ENCODE peak calls at places on chromosomes 4 and X, in five cellular contexts. U is fibroblast of lung, H is brain microvascular endothelial cell, Z is cardiac fibroblast, O is GM12865. J is an unnamed sample.

GRCh38 chr4:95193391-95194224 is 355.2 kb downstream of the UNC5C start:
- DNase-seq in Z (no peak), H (no peak), U (no peak), O (no peak), J (no peak)

GRCh38 chrX:151000901-151001301 is 17.8 kb downstream of the HMGB3 start:
- DNase-seq in U (peak), Z (no peak), H (no peak), O (no peak), J (no peak)

GRCh38 chr4:30718889-30719252 is 1.3 kb upstream of the PCDH7 start:
- DNase-seq in U (peak), Z (peak), H (peak), O (no peak), J (peak)

GRCh38 chrX:13899607-13900006 is 82.7 kb upstream of the GPM6B start:
- DNase-seq in U (peak), H (peak), O (no peak), Z (peak), J (peak)

GRCh38 chr4:23374280-23374679 is 515.6 kb downstream of the PPARGC1A start:
- DNase-seq in Z (no peak), H (no peak), O (no peak), U (no peak), J (peak)

GRCh38 chrX:116317409-116317808 is 119.0 kb upstream of the SLC6A14 start:
- DNase-seq in H (peak), O (no peak), Z (peak), U (peak), J (peak)

GRCh38 chrX:15405846-15406245 is 21.6 kb upstream of the VEGFD start:
- DNase-seq in O (no peak), H (no peak), U (peak), Z (peak), J (peak)

GRCh38 chr4:84498203-84499026 is 677 bp downstream of the NKX6-1 start:
- DNase-seq in H (no peak), Z (peak), O (no peak), U (peak), J (peak)

GRCh38 chr4:120718979-120719566 is 203.5 kb downstream of the PRDM5 start:
- DNase-seq in H (peak), O (peak), Z (peak), U (peak), J (peak)

GRCh38 chr4:165738571-165738970 is 134.5 kb upstream of the TLL1 start:
- DNase-seq in Z (no peak), O (no peak), U (no peak), H (no peak), J (no peak)

GRCh38 chr4:186249785-186250739 is 15.9 kb upstream of the F11 start:
- DNase-seq in U (peak), Z (no peak), O (no peak), H (peak), J (peak)

GRCh38 chrX:111823703-111824102 is 52.3 kb upstream of the TRPC5OS start:
- DNase-seq in O (no peak), Z (no peak), H (no peak), U (no peak), J (no peak)

GRCh38 chr4:27305246-27305645 is 444.6 kb downstream of the STIM2 start:
- DNase-seq in H (no peak), O (no peak), U (no peak), Z (no peak), J (peak)

GRCh38 chr4:15130441-15130840 is 128.2 kb downstream of the CPEB2 start:
- DNase-seq in U (no peak), Z (no peak), H (peak), O (no peak), J (no peak)

GRCh38 chr4:110869114-110869513 is 246.2 kb upstream of the PITX2 start:
- DNase-seq in Z (peak), O (no peak), H (peak), U (peak), J (no peak)

GRCh38 chr4:24094726-24095125 is 204.9 kb upstream of the PPARGC1A start:
- DNase-seq in U (peak), O (no peak), H (no peak), Z (no peak), J (no peak)

GRCh38 chrX:46759645-46759974 is 692 bp upstream of the SLC9A7 start:
- DNase-seq in U (peak), O (no peak), H (peak), Z (no peak), J (no peak)

GRCh38 chrX:82816001-82816400 is 692.1 kb upstream of the POU3F4 start:
- DNase-seq in U (peak), O (no peak), H (no peak), Z (no peak), J (no peak)

GRCh38 chr4:185210102-185210981 is 944 bp downstream of the SNX25 start:
- DNase-seq in H (peak), U (peak), O (peak), Z (peak), J (peak)

GRCh38 chr4:139050436-139050835 is 34.9 kb downstream of the NOCT start:
- DNase-seq in U (peak), Z (peak), H (no peak), O (no peak), J (no peak)

GRCh38 chrX:141760761-141761160 is 62.2 kb upstream of the SPANXD start:
- DNase-seq in U (no peak), H (no peak), O (no peak), Z (no peak), J (no peak)

GRCh38 chr4:129362685-129363274 is 266.8 kb downstream of the C4orf33 start:
- DNase-seq in Z (peak), H (peak), O (peak), U (peak), J (peak)

GRCh38 chrX:107672955-107673378 is 44.7 kb downstream of the PRPS1 start:
- DNase-seq in O (peak), H (peak), U (peak), Z (peak), J (peak)

GRCh38 chr4:7148337-7148736 is 44.0 kb upstream of the SORCS2 start:
- DNase-seq in U (no peak), Z (no peak), H (no peak), O (no peak), J (no peak)

GRCh38 chr4:180734753-180735432 is 1508.3 kb upstream of the TENM3 start:
- DNase-seq in O (no peak), Z (no peak), U (no peak), H (no peak), J (no peak)

GRCh38 chr4:57303012-57303751 is 193.0 kb upstream of the IGFBP7 start:
- DNase-seq in H (peak), U (no peak), Z (no peak), O (no peak), J (no peak)

GRCh38 chr4:153763404-153763803 is 3.6 kb upstream of the RNF175 start:
- DNase-seq in U (no peak), H (no peak), O (no peak), Z (no peak), J (no peak)

GRCh38 chr4:16779028-16779675 is 119.3 kb downstream of the LDB2 start:
- DNase-seq in U (peak), H (no peak), O (no peak), Z (peak), J (no peak)

GRCh38 chr4:75547647-75548387 is 8.0 kb upstream of the ODAPH start:
- DNase-seq in U (peak), O (no peak), Z (peak), H (peak), J (peak)

GRCh38 chr4:110335399-110335798 is 137.0 kb upstream of the ELOVL6 start:
- DNase-seq in H (no peak), Z (no peak), U (no peak), O (no peak), J (no peak)

GRCh38 chrX:30822068-30822671 is 66.9 kb downstream of the TAB3 start:
- DNase-seq in O (peak), Z (peak), U (no peak), H (no peak), J (peak)

GRCh38 chr4:84502333-84502954 is 3.4 kb upstream of the NKX6-1 start:
- DNase-seq in O (no peak), U (no peak), Z (no peak), H (no peak), J (no peak)

GRCh38 chr4:78551420-78552351 is at the start of gene ANXA3:
- DNase-seq in U (no peak), O (no peak), Z (no peak), H (no peak), J (peak)

GRCh38 chr4:159103406-159104131 is 690 bp downstream of the RAPGEF2 start:
- DNase-seq in Z (peak), O (peak), U (peak), H (peak), J (peak)

GRCh38 chrX:47573334-47574095 is 8.7 kb upstream of the TIMP1 start:
- DNase-seq in O (no peak), Z (peak), U (peak), H (no peak), J (peak)

GRCh38 chrX:123881330-123881729 is 21.5 kb downstream of the XIAP start:
- DNase-seq in Z (no peak), O (no peak), U (no peak), H (no peak), J (no peak)

GRCh38 chr4:1347410-1347864 is 429 bp downstream of the UVSSA start:
- DNase-seq in O (peak), U (peak), Z (peak), H (peak), J (peak)

GRCh38 chr4:165326831-165327210 is 648 bp upstream of the MSMO1 start:
- DNase-seq in O (peak), Z (peak), U (peak), H (peak), J (peak)

GRCh38 chr4:138859249-138859648 is 156.3 kb upstream of the NOCT start:
- DNase-seq in H (no peak), U (no peak), O (no peak), Z (no peak), J (no peak)

GRCh38 chr4:26238782-26239647 is 81.8 kb upstream of the RBPJ start:
- DNase-seq in O (no peak), Z (peak), H (peak), U (peak), J (peak)

GRCh38 chr4:26238426-26238781 is 82.4 kb upstream of the RBPJ start:
- DNase-seq in U (no peak), H (no peak), Z (no peak), O (no peak), J (peak)

GRCh38 chr4:26237916-26238315 is 82.9 kb upstream of the RBPJ start:
- DNase-seq in H (no peak), Z (no peak), U (no peak), O (no peak), J (no peak)

GRCh38 chr4:26233350-26233749 is 87.5 kb upstream of the RBPJ start:
- DNase-seq in U (no peak), Z (no peak), H (no peak), O (no peak), J (no peak)

GRCh38 chr4:26235500-26235899 is 85.3 kb upstream of the RBPJ start:
- DNase-seq in H (no peak), Z (peak), O (no peak), U (peak), J (peak)
- TF ChIP-seq CTCF in H (peak), Z (no peak), O (no peak), U (peak), J (peak)

GRCh38 chrX:69060631-69061408 is 104.4 kb downstream of the PJA1 start:
- DNase-seq in Z (peak), U (peak), H (no peak), O (no peak), J (peak)
- TF ChIP-seq CTCF in Z (peak), U (peak), H (peak), O (no peak), J (peak)

DNA sequence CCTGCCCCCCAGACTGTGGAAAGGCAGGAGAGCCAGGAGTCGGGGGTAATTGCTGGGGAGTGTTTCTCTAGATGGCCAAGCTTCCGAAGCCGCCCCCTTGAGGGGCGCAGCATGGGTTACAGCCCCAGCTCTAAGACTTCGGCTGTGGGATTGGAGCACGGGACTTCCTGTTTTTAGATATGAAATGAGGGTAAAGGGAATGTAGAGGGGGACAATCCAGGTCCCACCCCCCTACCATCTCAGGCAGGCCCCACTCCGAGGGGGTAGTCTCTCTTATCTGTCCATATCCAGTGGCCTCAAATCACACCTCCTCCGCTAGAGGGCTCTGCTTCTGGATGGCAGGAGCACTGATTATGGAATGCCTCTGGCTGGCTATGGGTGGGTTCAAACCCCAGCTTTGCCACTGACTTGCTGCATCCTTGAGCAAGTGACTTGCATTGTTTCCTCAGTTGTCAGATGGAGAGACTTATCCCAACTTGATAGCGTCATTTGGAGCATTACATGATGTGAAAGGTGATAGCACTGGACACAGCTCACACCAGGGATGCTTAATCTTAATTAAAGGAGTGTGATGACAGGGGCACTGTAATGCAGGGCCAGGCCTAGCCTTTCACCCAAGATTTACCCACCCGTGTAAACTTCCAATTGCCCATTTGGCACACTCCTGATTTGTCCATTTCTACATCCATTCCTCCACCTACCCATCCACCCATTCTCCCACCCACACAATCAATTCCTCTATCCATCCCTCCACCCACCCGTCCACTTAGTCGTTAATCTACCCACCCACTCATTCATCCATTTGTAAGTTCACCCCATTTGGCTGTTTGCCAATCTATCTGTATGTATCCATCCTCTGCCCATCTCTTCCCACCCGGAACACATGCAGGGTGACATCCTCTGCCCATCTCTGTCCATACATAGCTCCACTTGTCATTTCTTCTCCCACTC is 845 bp upstream of the KCND1 start:
- DNase-seq in U (peak), Z (peak), H (peak), O (peak), J (peak)
- TF ChIP-seq CTCF in U (peak), Z (peak), H (peak), O (peak), J (peak)

GRCh38 chr4:69782651-69783310 is 22.4 kb upstream of the SULT1B1 start:
- DNase-seq in U (no peak), O (no peak), Z (no peak), H (no peak), J (peak)
- TF ChIP-seq CTCF in U (no peak), O (no peak), Z (no peak), H (no peak), J (no peak)

GRCh38 chrX:17743913-17744312 is 6.6 kb downstream of the SCML1 start:
- DNase-seq in O (no peak), H (no peak), Z (no peak), U (no peak), J (no peak)

GRCh38 chrX:17748684-17749083 is 11.4 kb downstream of the SCML1 start:
- DNase-seq in Z (no peak), H (no peak), U (no peak), O (no peak), J (no peak)

GRCh38 chrX:17741123-17741511 is 3.8 kb downstream of the SCML1 start:
- DNase-seq in Z (no peak), H (no peak), U (no peak), O (no peak), J (no peak)

GRCh38 chrX:17747692-17748091 is 10.4 kb downstream of the SCML1 start:
- DNase-seq in H (no peak), Z (no peak), U (no peak), O (no peak), J (no peak)

DNA sequence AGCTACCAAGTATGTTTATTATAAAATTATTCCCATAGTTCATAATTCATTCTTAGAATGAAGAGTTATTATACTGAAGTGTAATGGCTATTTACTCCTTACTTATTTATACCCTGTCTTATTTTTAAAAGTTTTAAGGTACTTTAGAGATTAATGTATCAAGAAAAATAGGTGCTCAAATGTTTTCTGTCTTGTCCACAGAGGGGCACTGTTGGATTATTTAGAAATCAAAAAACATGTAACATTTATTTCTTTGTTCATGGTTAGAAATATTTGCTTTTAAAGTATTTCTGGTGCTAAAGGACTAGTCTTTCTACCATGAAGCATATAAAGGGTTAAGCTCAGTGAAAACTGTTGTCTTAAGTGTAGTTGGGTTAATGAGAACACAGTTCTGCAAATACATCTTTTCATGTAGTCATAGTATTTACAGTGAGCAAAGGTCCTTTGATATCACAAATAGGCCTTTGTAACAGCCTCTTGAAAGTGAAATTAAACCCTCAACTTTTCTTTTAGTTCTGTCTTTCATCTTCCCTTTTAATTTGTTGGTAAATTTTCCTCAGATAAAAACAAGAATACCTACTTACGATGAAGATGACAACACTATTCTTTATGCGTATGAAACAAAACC is 7.7 kb downstream of the SCML1 start:
- DNase-seq in H (no peak), O (no peak), U (peak), Z (peak), J (no peak)
- TF ChIP-seq CTCF in H (no peak), O (no peak), U (no peak), Z (peak), J (peak)